ENCODE peak calls at places on chromosomes 11 and 22, in five cellular contexts. One of them, this sample, is unnamed.
A peak's percentile ranks its signal among the peaks of the same experiment; 100 is the strongest.

GRCh38 chr22:31567702-31568101 is 71.4 kb downstream of the SFI1 start:
- DNase-seq in body of pancreas: no peak
- DNase-seq in substantia nigra: no peak
- DNase-seq in mesendoderm: no peak
- DNase-seq in lung: no peak
- DNase-seq in this sample: no peak

GRCh38 chr22:36180038-36180880 is 19.7 kb upstream of the APOL3 start:
- DNase-seq in lung: peak; percentile 85
- DNase-seq in mesendoderm: peak; percentile 75
- DNase-seq in body of pancreas: peak; percentile 88
- DNase-seq in substantia nigra: peak; percentile 64
- DNase-seq in this sample: peak; percentile 85

GRCh38 chr11:71155846-71156245 is 96.5 kb downstream of the SHANK2 start:
- DNase-seq in body of pancreas: no peak
- DNase-seq in lung: no peak
- DNase-seq in substantia nigra: no peak
- DNase-seq in mesendoderm: no peak
- DNase-seq in this sample: no peak

GRCh38 chr11:122754553-122755322 is 83.6 kb upstream of the CRTAM start:
- DNase-seq in mesendoderm: peak; percentile 77
- DNase-seq in substantia nigra: no peak
- DNase-seq in body of pancreas: peak; percentile 22
- DNase-seq in lung: no peak
- DNase-seq in this sample: peak; percentile 78

GRCh38 chr22:31530816-31531180 is 34.5 kb downstream of the SFI1 start:
- DNase-seq in substantia nigra: no peak
- DNase-seq in lung: no peak
- DNase-seq in body of pancreas: no peak
- DNase-seq in mesendoderm: peak; percentile 13
- DNase-seq in this sample: no peak

GRCh38 chr11:35029979-35030378 is 109.0 kb upstream of the CD44 start:
- DNase-seq in body of pancreas: no peak
- DNase-seq in lung: no peak
- DNase-seq in substantia nigra: no peak
- DNase-seq in mesendoderm: peak; percentile 66
- DNase-seq in this sample: no peak

GRCh38 chr11:109140857-109141515 is 281.0 kb upstream of the C11orf87 start:
- DNase-seq in lung: no peak
- DNase-seq in substantia nigra: no peak
- DNase-seq in mesendoderm: no peak
- DNase-seq in body of pancreas: no peak
- DNase-seq in this sample: no peak

GRCh38 chr22:46583571-46583970 is 36.6 kb upstream of the GRAMD4 start:
- DNase-seq in mesendoderm: no peak
- DNase-seq in lung: no peak
- DNase-seq in substantia nigra: no peak
- DNase-seq in body of pancreas: no peak
- DNase-seq in this sample: no peak

GRCh38 chr11:445765-446588 is 4.1 kb upstream of the PTDSS2 start:
- DNase-seq in substantia nigra: no peak
- DNase-seq in mesendoderm: no peak
- DNase-seq in lung: no peak
- DNase-seq in body of pancreas: no peak
- DNase-seq in this sample: no peak

GRCh38 chr22:28955817-28956216 is 72.4 kb downstream of the ZNRF3 start:
- DNase-seq in body of pancreas: no peak
- DNase-seq in substantia nigra: no peak
- DNase-seq in lung: no peak
- DNase-seq in mesendoderm: no peak
- DNase-seq in this sample: no peak

GRCh38 chr11:1946812-1947480 is at the start of gene MRPL23:
- DNase-seq in substantia nigra: no peak
- DNase-seq in mesendoderm: no peak
- DNase-seq in body of pancreas: peak; percentile 8
- DNase-seq in lung: no peak
- DNase-seq in this sample: no peak

GRCh38 chr11:1766719-1767398 is 3.1 kb upstream of the CTSD start:
- DNase-seq in lung: no peak
- DNase-seq in mesendoderm: no peak
- DNase-seq in body of pancreas: no peak
- DNase-seq in substantia nigra: no peak
- DNase-seq in this sample: no peak

GRCh38 chr11:6604081-6604626 is 580 bp downstream of the ILK start:
- DNase-seq in lung: peak; percentile 42
- DNase-seq in body of pancreas: peak; percentile 67
- DNase-seq in mesendoderm: peak; percentile 75
- DNase-seq in substantia nigra: peak; percentile 68
- DNase-seq in this sample: peak; percentile 82

GRCh38 chr11:720642-721346 is 14.8 kb downstream of the EPS8L2 start:
- DNase-seq in mesendoderm: peak; percentile 77
- DNase-seq in body of pancreas: no peak
- DNase-seq in lung: no peak
- DNase-seq in substantia nigra: no peak
- DNase-seq in this sample: no peak

GRCh38 chr11:90423378-90423777 is 200.5 kb upstream of the CHORDC1 start:
- DNase-seq in lung: no peak
- DNase-seq in substantia nigra: no peak
- DNase-seq in mesendoderm: no peak
- DNase-seq in body of pancreas: no peak
- DNase-seq in this sample: no peak

GRCh38 chr11:83172551-83172950 is 15.6 kb downstream of the PCF11 start:
- DNase-seq in substantia nigra: no peak
- DNase-seq in lung: no peak
- DNase-seq in body of pancreas: no peak
- DNase-seq in mesendoderm: no peak
- DNase-seq in this sample: no peak

GRCh38 chr22:37626144-37626543 is 13.3 kb upstream of the SH3BP1 start:
- DNase-seq in mesendoderm: no peak
- DNase-seq in substantia nigra: peak; percentile 45
- DNase-seq in body of pancreas: peak; percentile 45
- DNase-seq in lung: peak; percentile 59
- DNase-seq in this sample: no peak

GRCh38 chr22:37627091-37627490 is 12.4 kb upstream of the SH3BP1 start:
- DNase-seq in substantia nigra: no peak
- DNase-seq in lung: no peak
- DNase-seq in body of pancreas: no peak
- DNase-seq in mesendoderm: no peak
- DNase-seq in this sample: no peak

GRCh38 chr22:37625737-37626136 is 13.7 kb upstream of the SH3BP1 start:
- DNase-seq in lung: no peak
- DNase-seq in substantia nigra: no peak
- DNase-seq in mesendoderm: no peak
- DNase-seq in body of pancreas: no peak
- DNase-seq in this sample: no peak

GRCh38 chr22:37627545-37627944 is 11.9 kb upstream of the SH3BP1 start:
- DNase-seq in lung: no peak
- DNase-seq in substantia nigra: no peak
- DNase-seq in body of pancreas: no peak
- DNase-seq in mesendoderm: no peak
- DNase-seq in this sample: no peak

DNA sequence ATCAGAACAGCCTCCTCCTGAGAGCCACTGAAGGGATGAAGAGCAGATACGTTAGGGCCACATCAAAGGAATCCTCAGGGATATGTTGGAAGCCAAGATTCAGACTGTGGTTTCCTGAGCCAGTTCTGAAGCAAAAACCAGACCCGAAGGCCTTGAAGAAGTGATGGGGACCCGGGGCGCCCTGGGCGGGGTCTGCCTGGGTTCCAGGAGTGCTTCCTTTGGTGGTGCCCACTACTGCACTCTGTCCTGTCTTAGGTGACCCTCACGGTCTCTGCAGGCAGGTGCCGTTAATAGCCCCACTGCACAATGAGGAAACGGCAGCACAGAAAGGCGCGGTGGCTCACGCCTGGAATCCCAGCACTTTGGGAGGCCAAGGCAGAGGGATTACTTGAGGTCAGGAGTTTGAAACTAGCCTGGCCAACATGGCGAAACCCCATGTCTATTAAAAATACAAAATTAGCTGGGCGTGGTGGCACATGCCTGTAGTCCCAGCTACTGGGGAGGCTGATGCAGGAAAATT is 12.9 kb upstream of the SH3BP1 start:
- DNase-seq in mesendoderm: no peak
- DNase-seq in lung: no peak
- DNase-seq in substantia nigra: no peak
- DNase-seq in body of pancreas: no peak
- DNase-seq in this sample: no peak
- H3K27ac ChIP-seq in mesendoderm: no peak overlapping the region
- H3K27ac ChIP-seq in lung: no peak overlapping the region
- H3K27ac ChIP-seq in substantia nigra: peak overlapping the region; percentile 49
- H3K27ac ChIP-seq in body of pancreas: no peak overlapping the region
- H3K27ac ChIP-seq in this sample: no peak overlapping the region

DNA sequence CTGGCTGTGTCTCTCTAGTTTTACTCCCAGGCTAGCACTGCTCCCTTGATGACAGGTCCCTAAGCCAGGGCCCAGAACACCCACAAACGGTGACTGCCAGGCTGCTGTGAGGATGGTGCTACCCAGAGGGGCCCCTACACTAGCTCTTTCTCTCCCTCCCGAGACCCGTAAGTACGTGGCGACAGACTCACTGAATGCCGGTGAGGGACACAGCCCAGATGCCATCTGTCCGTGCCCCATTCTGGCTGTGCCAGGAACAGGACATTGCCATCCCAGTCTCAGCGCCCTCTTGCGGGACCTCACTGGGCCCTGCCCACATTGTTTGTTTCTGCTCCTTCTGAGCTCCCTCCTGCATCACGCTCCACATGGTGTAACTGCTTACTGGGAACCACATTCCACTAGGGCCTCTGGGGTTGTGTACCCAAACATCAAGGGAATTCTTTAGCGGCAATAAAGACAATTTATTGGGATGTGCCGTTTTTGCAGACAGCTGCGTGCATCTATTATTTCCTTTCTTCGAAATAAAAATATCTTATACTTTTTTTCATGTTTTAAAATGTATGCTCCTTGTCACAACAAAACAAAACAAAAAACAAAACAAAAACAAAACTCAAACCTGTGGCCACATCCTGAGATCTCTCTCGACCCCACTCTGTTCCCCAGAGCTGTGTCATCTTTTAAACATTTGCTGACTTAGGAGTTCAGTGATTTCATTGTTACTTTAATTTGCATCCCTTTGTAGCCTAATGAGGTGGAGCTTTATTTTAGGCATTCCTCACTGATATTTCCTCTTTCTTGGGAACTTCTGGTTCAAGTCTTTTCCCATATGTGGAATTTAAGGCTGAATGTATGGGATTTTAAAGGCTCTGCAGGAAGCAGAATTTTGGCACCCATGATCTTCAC is 4.4 kb upstream of the TPCN2 start:
- DNase-seq in lung: peak; percentile 61
- DNase-seq in substantia nigra: peak; percentile 71
- DNase-seq in body of pancreas: peak; percentile 79
- DNase-seq in mesendoderm: peak; percentile 94
- DNase-seq in this sample: peak; percentile 78
- H3K27ac ChIP-seq in lung: no peak overlapping the region
- H3K27ac ChIP-seq in substantia nigra: no peak overlapping the region
- H3K27ac ChIP-seq in body of pancreas: no peak overlapping the region
- H3K27ac ChIP-seq in mesendoderm: peak overlapping the region; percentile 46
- H3K27ac ChIP-seq in this sample: no peak overlapping the region

GRCh38 chr22:22060200-22061084 is 77.9 kb upstream of the TOP3B start:
- DNase-seq in lung: peak; percentile 58
- DNase-seq in substantia nigra: peak; percentile 24
- DNase-seq in mesendoderm: peak; percentile 67
- DNase-seq in body of pancreas: peak; percentile 47
- DNase-seq in this sample: peak; percentile 96
- H3K27ac ChIP-seq in lung: no peak overlapping the region
- H3K27ac ChIP-seq in substantia nigra: peak overlapping the region; percentile 62
- H3K27ac ChIP-seq in mesendoderm: no peak overlapping the region
- H3K27ac ChIP-seq in body of pancreas: peak overlapping the region; percentile 30
- H3K27ac ChIP-seq in this sample: peak overlapping the region; percentile 95

GRCh38 chr11:102581091-102581490 is 44.0 kb downstream of the MMP20 start:
- DNase-seq in mesendoderm: no peak
- DNase-seq in substantia nigra: no peak
- DNase-seq in lung: no peak
- DNase-seq in body of pancreas: no peak
- DNase-seq in this sample: no peak

GRCh38 chr11:102577723-102578122 is 47.2 kb upstream of the MMP7 start:
- DNase-seq in substantia nigra: no peak
- DNase-seq in body of pancreas: no peak
- DNase-seq in lung: no peak
- DNase-seq in mesendoderm: no peak
- DNase-seq in this sample: no peak

GRCh38 chr11:102582140-102582539 is 43.0 kb downstream of the MMP20 start:
- DNase-seq in substantia nigra: no peak
- DNase-seq in mesendoderm: no peak
- DNase-seq in body of pancreas: no peak
- DNase-seq in lung: no peak
- DNase-seq in this sample: no peak

GRCh38 chr11:102583437-102583836 is 41.7 kb downstream of the MMP20 start:
- DNase-seq in substantia nigra: no peak
- DNase-seq in body of pancreas: no peak
- DNase-seq in lung: no peak
- DNase-seq in mesendoderm: no peak
- DNase-seq in this sample: no peak

DNA sequence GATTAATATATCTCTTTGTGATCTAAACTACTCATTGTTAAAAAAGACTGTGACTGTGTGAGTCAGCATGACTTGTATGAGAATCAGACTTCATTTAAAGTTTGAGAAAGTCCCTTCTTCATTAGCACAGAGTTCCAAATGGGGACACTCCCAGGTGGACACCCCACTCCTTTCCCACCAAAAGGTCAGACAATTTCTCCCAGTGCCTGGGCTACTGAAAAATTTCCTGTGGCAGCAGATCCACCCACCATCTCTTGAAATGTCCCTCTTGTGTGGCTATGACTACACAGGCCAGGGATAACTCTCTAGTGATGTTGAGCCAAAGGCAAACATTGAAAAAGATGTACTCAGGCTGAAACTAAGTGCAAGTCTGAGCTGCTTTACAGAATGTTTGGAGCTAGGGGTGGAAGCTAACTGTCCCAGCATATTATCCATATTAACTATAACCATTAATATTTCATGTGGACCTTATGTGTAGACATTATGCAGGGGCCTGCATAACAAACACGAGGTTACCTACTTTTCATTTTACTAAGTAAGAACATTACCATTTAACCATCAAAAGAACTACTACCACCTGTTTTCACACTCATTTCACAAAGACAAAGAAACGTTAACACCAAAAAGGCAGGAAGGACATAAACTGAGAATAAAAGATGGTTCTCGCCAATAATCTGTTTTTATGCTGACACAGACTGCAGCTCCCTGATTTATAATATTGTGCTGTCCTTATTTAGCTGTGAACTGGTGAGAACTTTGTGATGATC is 44.8 kb downstream of the MMP20 start:
- DNase-seq in lung: no peak
- DNase-seq in mesendoderm: no peak
- DNase-seq in substantia nigra: no peak
- DNase-seq in body of pancreas: no peak
- DNase-seq in this sample: no peak
- H3K27ac ChIP-seq in lung: no peak overlapping the region
- H3K27ac ChIP-seq in mesendoderm: no peak overlapping the region
- H3K27ac ChIP-seq in substantia nigra: no peak overlapping the region
- H3K27ac ChIP-seq in body of pancreas: no peak overlapping the region
- H3K27ac ChIP-seq in this sample: no peak overlapping the region

GRCh38 chr11:127653071-127653470 is 652.5 kb upstream of the KIRREL3 start:
- DNase-seq in lung: no peak
- DNase-seq in body of pancreas: no peak
- DNase-seq in substantia nigra: no peak
- DNase-seq in mesendoderm: no peak
- DNase-seq in this sample: no peak
- H3K27ac ChIP-seq in lung: no peak overlapping the region
- H3K27ac ChIP-seq in body of pancreas: no peak overlapping the region
- H3K27ac ChIP-seq in substantia nigra: no peak overlapping the region
- H3K27ac ChIP-seq in mesendoderm: no peak overlapping the region
- H3K27ac ChIP-seq in this sample: no peak overlapping the region

GRCh38 chr11:118908264-118908663 is 17.5 kb downstream of the BCL9L start:
- DNase-seq in mesendoderm: no peak
- DNase-seq in body of pancreas: no peak
- DNase-seq in lung: no peak
- DNase-seq in substantia nigra: no peak
- DNase-seq in this sample: no peak
- H3K27ac ChIP-seq in mesendoderm: peak overlapping the region; percentile 98
- H3K27ac ChIP-seq in body of pancreas: peak overlapping the region; percentile 27
- H3K27ac ChIP-seq in lung: peak overlapping the region; percentile 69
- H3K27ac ChIP-seq in substantia nigra: peak overlapping the region; percentile 69
- H3K27ac ChIP-seq in this sample: no peak overlapping the region

This sample was measured in Karpas-422.